ENCODE peak calls at places on chromosomes 16 and 17, in five cellular contexts. O, F, B, Q and T are unnamed samples. For H3K4me1 and H3K9me3, the result is how much of the 10 kb centered on the place peaks cover.

GRCh38 chr16:14489460-14489859 is 140.6 kb downstream of the PARN start:
- DNase-seq in O (no peak), F (no peak), B (peak), Q (peak), T (no peak)

GRCh38 chr16:709651-710499 is 4.3 kb upstream of the FBXL16 start:
- DNase-seq in O (no peak), F (no peak), B (peak), Q (peak), T (peak)

GRCh38 chr17:50240876-50241275 is 33.4 kb upstream of the TMEM92 start:
- DNase-seq in O (no peak), F (no peak), B (peak), Q (no peak), T (peak)

GRCh38 chr16:11297492-11298142 is 16.5 kb upstream of the PRM1 start:
- DNase-seq in O (peak), F (peak), B (peak), Q (peak), T (peak)

GRCh38 chr16:57994778-57995177 is 5.7 kb downstream of the ZNF319 start:
- DNase-seq in O (peak), F (no peak), B (peak), Q (peak), T (no peak)

GRCh38 chr17:859461-860195 is 77.5 kb downstream of the MRM3 start:
- DNase-seq in O (no peak), F (no peak), B (peak), Q (peak), T (peak)

GRCh38 chr16:49274936-49275730 is 6.5 kb downstream of the CBLN1 start:
- DNase-seq in O (no peak), F (no peak), B (no peak), Q (peak), T (no peak)

GRCh38 chr16:1740234-1740633 is 31.1 kb downstream of the NME3 start:
- DNase-seq in O (no peak), F (no peak), B (no peak), Q (no peak), T (no peak)

GRCh38 chr16:25832288-25832687 is 140.5 kb downstream of the HS3ST4 start:
- DNase-seq in O (no peak), F (no peak), B (no peak), Q (no peak), T (no peak)

GRCh38 chr16:89143911-89144675 is 27.5 kb upstream of the CDH15 start:
- DNase-seq in O (no peak), F (no peak), B (no peak), Q (no peak), T (no peak)

GRCh38 chr16:67864594-67864993 is 8.3 kb upstream of the EDC4 start:
- DNase-seq in O (no peak), F (no peak), B (no peak), Q (peak), T (no peak)

GRCh38 chr17:51428668-51429486 is 168.5 kb downstream of the UTP18 start:
- DNase-seq in O (no peak), F (no peak), B (no peak), Q (no peak), T (no peak)

GRCh38 chr16:3145660-3146059 is 10.8 kb downstream of the ZNF213 start:
- DNase-seq in O (no peak), F (peak), B (no peak), Q (no peak), T (no peak)

GRCh38 chr16:79001156-79001997 is 599.2 kb downstream of the MAF start:
- DNase-seq in O (no peak), F (no peak), B (no peak), Q (peak), T (no peak)

GRCh38 chr17:32520737-32521399 is 34.1 kb downstream of the CDK5R1 start:
- DNase-seq in O (no peak), F (no peak), B (no peak), Q (no peak), T (no peak)

GRCh38 chr16:72109300-72109699 is 15.7 kb downstream of the DHX38 start:
- DNase-seq in O (no peak), F (no peak), B (no peak), Q (no peak), T (no peak)

GRCh38 chr17:13561606-13562270 is 40.0 kb downstream of the HS3ST3A1 start:
- DNase-seq in O (no peak), F (no peak), B (no peak), Q (no peak), T (peak)

GRCh38 chr16:77540656-77541055 is 105.8 kb upstream of the ADAMTS18 start:
- DNase-seq in O (no peak), F (no peak), B (peak), Q (no peak), T (peak)

GRCh38 chr16:81618187-81618586 is 160.9 kb upstream of the PLCG2 start:
- DNase-seq in O (no peak), F (no peak), B (no peak), Q (no peak), T (no peak)

GRCh38 chr17:2253768-2254406 is 49.7 kb downstream of the SMG6 start:
- DNase-seq in O (no peak), F (no peak), B (no peak), Q (no peak), T (no peak)

GRCh38 chr16:83935858-83936255 is 17.2 kb upstream of the OSGIN1 start:
- DNase-seq in O (no peak), F (no peak), B (no peak), Q (no peak), T (no peak)

DNA sequence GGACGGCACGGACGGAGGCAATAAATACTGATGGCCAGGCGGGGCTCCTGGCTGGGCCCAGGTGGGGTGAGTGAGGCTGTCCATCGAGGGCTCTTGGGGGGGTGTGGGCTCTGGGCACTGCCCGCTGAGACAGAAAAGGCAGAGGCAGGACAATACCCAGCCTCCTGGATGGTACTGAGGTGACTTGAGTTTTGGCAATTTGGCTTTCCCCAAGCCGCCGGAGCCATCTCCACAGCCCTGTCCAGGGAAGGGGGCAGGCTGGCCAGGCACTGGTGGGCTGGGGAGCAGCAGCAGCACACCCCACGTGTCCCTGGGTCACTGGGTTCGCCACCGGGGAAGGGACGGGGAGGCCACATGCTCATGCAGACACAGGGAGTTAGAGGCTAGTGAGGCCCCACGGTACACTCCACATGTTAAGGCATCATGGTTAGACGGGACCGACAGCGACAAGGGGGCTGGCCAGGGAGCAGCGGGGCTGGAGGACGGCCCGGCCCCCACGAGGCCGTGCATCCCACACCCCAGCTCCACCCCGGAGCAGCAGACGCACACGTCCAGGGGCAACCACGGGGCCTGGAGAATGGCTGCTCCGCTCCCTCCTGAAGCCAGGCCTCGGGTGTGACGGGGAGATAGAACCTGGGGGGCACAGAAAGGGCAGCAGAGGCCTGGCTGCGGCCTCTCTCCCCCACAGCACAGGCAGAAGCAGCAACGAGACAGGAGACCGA is 3.0 kb downstream of the ARHGDIA start:
- DNase-seq in O (no peak), F (peak), B (peak), Q (no peak), T (no peak)
- H3K4me1 ChIP-seq in O (under half), F (half or more), B (under half), Q (under half), T (under half)

DNA sequence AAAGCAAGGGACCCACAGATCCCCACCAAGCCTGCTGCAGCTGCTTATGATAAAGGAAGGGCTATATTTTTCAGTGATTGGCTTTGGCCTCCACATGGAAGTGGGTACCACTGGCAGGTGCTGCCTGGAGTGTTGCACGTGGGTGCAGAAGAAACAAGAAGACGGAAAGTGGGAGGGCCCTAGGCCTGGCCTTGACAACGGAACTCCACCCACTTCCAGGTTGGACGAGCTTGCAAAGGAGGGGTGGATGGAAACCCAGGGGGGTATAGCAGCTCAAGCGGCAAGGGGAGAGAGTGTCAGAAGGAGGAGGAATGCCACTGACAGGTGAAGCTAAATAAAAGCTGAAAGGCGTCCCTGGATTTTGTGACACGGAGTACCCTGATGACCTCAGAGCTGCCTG is 20.3 kb downstream of the TRIM25 start:
- DNase-seq in O (no peak), F (no peak), B (no peak), Q (no peak), T (no peak)
- H3K9me3 ChIP-seq in O (under half), F (under half), B (under half), Q (under half), T (under half)

DNA sequence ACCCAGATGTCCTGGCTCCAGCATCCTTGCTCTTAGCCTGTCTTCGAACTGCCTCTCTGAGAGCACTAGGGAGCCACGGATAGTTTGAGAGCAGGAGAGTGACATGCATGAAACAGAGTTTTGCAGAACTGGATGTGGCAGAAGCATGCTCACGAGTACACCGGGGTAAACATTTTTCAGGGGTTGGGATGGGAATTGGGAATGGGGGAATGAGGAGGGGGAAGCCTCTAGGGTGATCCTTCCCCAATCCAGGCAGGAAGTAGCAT is 34.2 kb upstream of the CIBAR2 start:
- DNase-seq in O (no peak), F (no peak), B (no peak), Q (no peak), T (no peak)
- H3K27ac ChIP-seq in O (no peak), F (no peak), B (no peak), Q (no peak), T (no peak)

GRCh38 chr17:40339068-40339699 is 25.4 kb downstream of the GJD3 start:
- DNase-seq in O (no peak), F (no peak), B (no peak), Q (no peak), T (no peak)
- H3K4me1 ChIP-seq in O (under half), F (under half), B (under half), Q (under half), T (under half)

GRCh38 chr16:35192993-35193392 is 1733.6 kb downstream of the TP53TG3F start:
- DNase-seq in O (no peak), F (no peak), B (no peak), Q (no peak), T (no peak)
- H3K9me3 ChIP-seq in O (under half), F (under half), B (under half), Q (under half), T (under half)

DNA sequence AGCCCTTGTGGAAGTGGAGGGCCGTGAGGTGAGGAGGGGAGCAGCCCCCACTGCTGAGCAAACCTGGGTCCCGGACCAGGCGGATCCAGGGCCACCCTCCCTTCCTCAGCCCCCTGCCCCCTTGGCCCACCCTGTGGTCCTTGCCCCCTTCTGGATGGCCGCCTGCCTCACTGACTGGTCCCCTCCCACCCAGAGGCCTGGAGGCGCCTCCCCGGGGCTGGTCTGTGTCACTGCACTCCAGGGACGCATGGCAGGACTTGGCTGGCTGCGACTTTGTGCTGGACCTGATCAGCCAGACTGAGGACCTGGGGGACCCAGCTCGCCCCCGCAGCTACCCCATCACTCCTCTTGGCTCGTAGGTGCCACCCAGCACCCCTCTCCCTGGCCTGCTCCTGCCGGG is 19.2 kb upstream of the SMIM5 start:
- DNase-seq in O (no peak), F (no peak), B (no peak), Q (peak), T (no peak)
- H3K27ac ChIP-seq in O (peak), F (no peak), B (no peak), Q (no peak), T (no peak)

DNA sequence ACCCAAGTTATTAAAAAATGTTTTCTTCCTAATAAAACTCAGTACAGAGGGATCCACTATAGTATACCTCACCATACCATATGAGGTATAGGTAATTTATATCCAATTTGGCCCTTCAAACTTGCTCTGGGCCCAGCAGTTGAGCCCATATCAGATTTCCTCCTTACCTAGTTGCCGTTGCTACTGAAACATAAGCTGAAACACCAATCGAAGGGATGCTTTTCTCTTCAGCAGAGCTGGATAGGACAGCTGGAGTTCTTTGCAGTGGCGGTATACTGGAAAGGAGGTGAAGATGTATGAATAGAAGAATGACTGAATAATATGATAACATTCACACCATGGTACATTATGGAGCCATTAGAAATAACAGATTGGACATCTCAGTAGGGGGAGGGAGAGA is 42.7 kb downstream of the TNRC6C start:
- DNase-seq in O (no peak), F (no peak), B (no peak), Q (no peak), T (no peak)
- H3K4me1 ChIP-seq in O (under half), F (under half), B (under half), Q (under half), T (under half)

DNA sequence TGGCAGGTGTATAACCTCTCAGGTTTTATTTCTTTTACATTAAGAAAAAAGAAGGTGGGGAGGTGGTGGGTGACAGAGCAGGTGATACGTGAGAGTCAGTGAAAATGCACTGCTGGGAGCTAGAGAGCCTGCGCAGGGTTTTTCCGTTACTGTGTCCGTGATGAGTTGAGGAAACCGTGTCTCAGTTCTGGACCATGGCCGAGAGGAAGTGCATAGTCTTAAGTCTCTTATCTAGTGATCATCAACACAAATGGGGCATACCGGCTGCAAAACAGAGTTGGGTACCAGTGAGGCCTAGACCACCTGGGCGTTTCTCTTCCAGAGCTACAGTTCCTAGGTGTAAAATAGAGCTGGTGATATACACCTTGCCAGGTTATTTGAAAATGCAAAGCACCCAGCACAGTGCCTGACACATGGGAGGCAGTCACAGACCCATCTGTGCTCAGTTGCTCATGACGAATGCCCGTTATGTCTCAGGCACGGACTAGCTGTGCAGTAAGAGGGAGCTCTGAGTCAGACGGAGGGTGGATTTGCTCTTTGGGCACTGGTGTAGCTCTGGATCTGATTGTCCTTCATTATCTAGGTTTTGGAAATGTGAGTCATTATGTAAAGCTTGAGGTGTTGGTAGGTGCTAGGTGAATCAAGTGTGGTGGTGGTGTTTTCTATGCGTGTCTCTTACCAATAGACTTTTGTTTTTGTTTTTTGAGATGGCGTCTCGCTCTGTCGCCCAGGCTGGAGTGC is 60.9 kb downstream of the RPTOR start:
- DNase-seq in O (peak), F (no peak), B (peak), Q (no peak), T (peak)
- H3K9me3 ChIP-seq in O (under half), F (under half), B (under half), Q (under half), T (under half)